ENCODE peak calls at places on chromosomes 6 and 20, in seven cellular contexts. D is heart left ventricle, J is kidney epithelial cell, Q is AG09309, O is PC-9, X is fibroblast of lung, G is dorsolateral prefrontal cortex. N is an unnamed sample.

GRCh38 chr6:21992178-21992967 is 304.5 kb downstream of the PRL start:
- DNase-seq in D (no peak), X (peak), J (peak), G (no peak), Q (peak), O (no peak), N (peak)

GRCh38 chr6:50610562-50610961 is 102.8 kb upstream of the TFAP2D start:
- DNase-seq in X (peak), Q (no peak), G (no peak), J (no peak), D (no peak), O (no peak), N (no peak)

GRCh38 chr6:19587238-19587942 is 249.8 kb upstream of the ID4 start:
- DNase-seq in J (no peak), O (no peak), Q (no peak), X (no peak), D (no peak), G (no peak), N (no peak)

GRCh38 chr20:10578607-10579006 is 95.2 kb downstream of the JAG1 start:
- DNase-seq in X (peak), J (no peak), Q (no peak), O (peak), G (no peak), D (no peak), N (no peak)

GRCh38 chr20:37414133-37414532 is 68.2 kb downstream of the SRC start:
- DNase-seq in Q (no peak), J (no peak), X (no peak), O (no peak), G (no peak), D (no peak), N (no peak)

GRCh38 chr20:62063601-62063980 is 2.1 kb downstream of the TAF4 start:
- DNase-seq in J (no peak), G (no peak), O (no peak), D (no peak), Q (no peak), X (peak), N (no peak)

GRCh38 chr20:5863040-5863811 is 87.1 kb downstream of the TRMT6 start:
- DNase-seq in J (no peak), X (peak), D (no peak), G (no peak), Q (peak), O (no peak), N (no peak)

GRCh38 chr20:55160022-55160421 is 684.6 kb downstream of the DOK5 start:
- DNase-seq in J (peak), Q (no peak), D (no peak), G (no peak), X (no peak), O (no peak), N (no peak)

GRCh38 chr6:44627091-44627878 is 239.8 kb downstream of the CDC5L start:
- DNase-seq in G (no peak), X (no peak), J (no peak), O (no peak), Q (no peak), D (peak), N (no peak)

GRCh38 chr6:44254957-44255808 is 2.1 kb downstream of the SLC35B2 start:
- DNase-seq in O (peak), X (no peak), J (no peak), G (no peak), D (no peak), Q (no peak), N (no peak)

GRCh38 chr20:17674722-17675518 is 7.1 kb downstream of the RRBP1 start:
- DNase-seq in O (no peak), J (no peak), G (no peak), X (peak), Q (no peak), D (no peak), N (no peak)

GRCh38 chr6:53366128-53366527 is 17.4 kb upstream of the ELOVL5 start:
- DNase-seq in X (no peak), G (no peak), Q (no peak), O (no peak), D (no peak), J (no peak), N (no peak)

GRCh38 chr6:150695652-150696051 is 96.0 kb downstream of the PLEKHG1 start:
- DNase-seq in J (no peak), O (no peak), Q (peak), G (no peak), D (no peak), X (no peak), N (no peak)

GRCh38 chr20:34715384-34715783 is 11.2 kb downstream of the TP53INP2 start:
- DNase-seq in D (no peak), X (no peak), J (no peak), Q (no peak), O (no peak), G (no peak), N (no peak)

GRCh38 chr6:35633579-35634089 is 55.1 kb downstream of the FKBP5 start:
- DNase-seq in Q (no peak), G (no peak), O (no peak), X (no peak), J (no peak), D (no peak), N (no peak)

GRCh38 chr6:1336246-1336843 is 24.4 kb downstream of the FOXQ1 start:
- DNase-seq in O (peak), X (no peak), J (no peak), D (no peak), G (no peak), Q (no peak), N (no peak)

GRCh38 chr20:8646716-8647115 is 422.2 kb upstream of the PLCB4 start:
- DNase-seq in O (no peak), Q (peak), D (no peak), G (no peak), X (no peak), J (peak), N (no peak)

GRCh38 chr6:90110971-90111370 is 185.7 kb downstream of the BACH2 start:
- DNase-seq in X (no peak), Q (no peak), J (no peak), G (no peak), D (no peak), O (no peak), N (no peak)

GRCh38 chr6:139940741-139941712 is 566.6 kb upstream of the CITED2 start:
- DNase-seq in Q (no peak), D (no peak), J (no peak), X (peak), O (no peak), G (no peak), N (no peak)

GRCh38 chr20:15158438-15158990 is 821.1 kb upstream of the FLRT3 start:
- DNase-seq in J (no peak), G (no peak), X (no peak), O (no peak), Q (no peak), D (no peak), N (no peak)

GRCh38 chr20:63519765-63520593 is 586 bp upstream of the PPDPF start:
- DNase-seq in J (no peak), O (peak), G (no peak), Q (no peak), X (peak), D (no peak), N (no peak)
- TF ChIP-seq CTCF in J (peak), O (no peak), G (no peak), Q (peak), X (peak), D (peak), N (no peak)

GRCh38 chr6:103268335-103268734 is 1591.4 kb downstream of the HACE1 start:
- DNase-seq in D (no peak), J (no peak), O (no peak), X (no peak), G (no peak), Q (no peak), N (no peak)

GRCh38 chr6:103273048-103273447 is 1586.7 kb downstream of the HACE1 start:
- DNase-seq in D (no peak), Q (no peak), J (no peak), G (no peak), X (no peak), O (no peak), N (no peak)
- TF ChIP-seq CTCF in D (peak), Q (no peak), J (peak), G (peak), X (no peak), O (peak), N (peak)

GRCh38 chr6:125110056-125110455 is 43.5 kb upstream of the TPD52L1 start:
- DNase-seq in D (no peak), G (no peak), Q (no peak), J (no peak), O (no peak), X (no peak), N (no peak)

GRCh38 chr6:125111219-125111983 is 42.2 kb upstream of the TPD52L1 start:
- DNase-seq in O (no peak), D (no peak), X (no peak), Q (no peak), J (no peak), G (no peak), N (no peak)

GRCh38 chr6:125114248-125114858 is 39.2 kb upstream of the TPD52L1 start:
- DNase-seq in O (peak), G (peak), Q (no peak), J (no peak), D (peak), X (peak), N (peak)

GRCh38 chr6:125116170-125116569 is 37.4 kb upstream of the TPD52L1 start:
- DNase-seq in G (no peak), O (no peak), Q (no peak), X (no peak), J (no peak), D (no peak), N (no peak)

DNA sequence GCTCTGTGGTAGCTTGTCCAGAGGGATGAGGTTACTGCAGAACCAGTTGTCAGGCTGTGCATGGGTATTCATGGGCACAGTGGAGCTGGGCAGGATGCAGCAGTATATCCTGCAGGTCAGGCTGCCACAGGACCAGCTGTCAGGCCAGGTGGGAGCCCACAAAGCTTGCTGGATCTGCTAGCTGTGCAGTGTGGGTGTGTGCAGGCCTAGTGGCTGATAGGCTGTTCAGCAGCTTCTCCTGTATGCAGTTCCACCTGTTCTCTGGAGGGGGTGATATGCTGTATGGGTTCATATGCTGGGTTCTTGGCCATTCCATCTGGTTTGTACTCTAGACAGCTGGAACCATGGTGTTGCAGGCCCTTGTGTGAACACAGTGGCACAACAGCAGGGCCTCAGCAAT is 40.6 kb upstream of the TPD52L1 start:
- DNase-seq in G (no peak), Q (no peak), X (no peak), D (no peak), O (no peak), J (no peak), N (no peak)
- TF ChIP-seq CTCF in G (no peak), Q (no peak), X (no peak), D (no peak), O (no peak), J (no peak), N (no peak)

DNA sequence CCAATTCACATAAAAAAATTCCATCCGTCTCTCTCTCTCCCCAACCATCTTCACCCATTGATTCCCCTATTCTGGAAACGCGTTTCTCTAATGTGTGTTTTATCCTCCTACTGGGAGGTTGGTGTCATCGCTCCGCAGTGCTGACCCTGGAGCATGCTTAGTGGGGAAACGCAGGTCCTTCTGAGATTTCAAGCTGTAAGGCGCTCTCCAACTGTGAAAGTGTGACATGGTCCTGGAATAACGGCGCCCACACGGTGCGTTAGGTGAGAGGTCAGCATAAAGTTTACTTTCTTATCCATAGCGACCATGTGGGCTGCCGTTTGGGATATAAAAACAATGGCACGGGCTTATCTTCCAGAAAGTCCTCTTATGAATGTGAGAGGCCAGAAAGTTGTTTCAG is 123.9 kb downstream of the WDR27 start:
- DNase-seq in J (no peak), O (no peak), G (no peak), Q (no peak), D (no peak), X (no peak), N (no peak)
- TF ChIP-seq CTCF in J (no peak), O (no peak), G (no peak), Q (no peak), D (no peak), X (no peak), N (no peak)

GRCh38 chr6:100673641-100674040 is 207.5 kb downstream of the ASCC3 start:
- DNase-seq in D (no peak), O (no peak), G (no peak), X (no peak), J (no peak), Q (no peak), N (no peak)

GRCh38 chr6:100677240-100677639 is 203.9 kb downstream of the ASCC3 start:
- DNase-seq in O (no peak), Q (no peak), X (no peak), J (no peak), D (no peak), G (no peak), N (no peak)

GRCh38 chr6:100678027-100678426 is 203.1 kb downstream of the ASCC3 start:
- DNase-seq in Q (no peak), G (no peak), D (no peak), J (no peak), X (peak), O (no peak), N (no peak)
- TF ChIP-seq CTCF in Q (no peak), G (no peak), D (no peak), J (peak), X (peak), O (peak), N (peak)

GRCh38 chr20:44112889-44113641 is 73.9 kb downstream of the JPH2 start:
- DNase-seq in O (no peak), J (no peak), X (no peak), Q (no peak), G (no peak), D (no peak), N (no peak)

GRCh38 chr20:44112456-44112855 is 74.5 kb downstream of the JPH2 start:
- DNase-seq in X (no peak), J (no peak), D (no peak), O (no peak), Q (no peak), G (no peak), N (no peak)

GRCh38 chr20:44111712-44112335 is 75.2 kb downstream of the JPH2 start:
- DNase-seq in X (peak), Q (no peak), O (no peak), G (no peak), D (no peak), J (no peak), N (no peak)

GRCh38 chr20:44110816-44111568 is 76.0 kb downstream of the JPH2 start:
- DNase-seq in X (no peak), J (no peak), O (no peak), Q (no peak), D (no peak), G (no peak), N (no peak)

DNA sequence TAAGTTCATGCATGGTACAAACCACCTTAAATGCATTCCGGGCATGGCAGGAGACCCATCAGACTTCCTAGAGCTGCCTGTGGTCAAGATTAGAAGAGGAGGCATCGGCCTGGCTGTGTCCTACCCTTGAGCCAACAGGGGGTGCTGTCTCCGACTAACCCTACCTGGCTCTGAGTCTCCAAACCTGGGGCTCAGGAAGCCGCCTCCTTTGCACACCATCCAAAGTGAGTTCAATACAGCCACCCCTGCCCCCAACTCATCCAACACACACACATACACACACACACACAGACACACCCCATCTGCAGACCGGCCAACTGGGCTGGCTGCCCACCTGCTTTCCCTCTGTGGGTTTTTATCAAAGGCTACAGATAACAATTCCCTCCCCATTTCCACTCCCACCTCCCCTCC is 77.0 kb downstream of the JPH2 start:
- DNase-seq in O (no peak), Q (no peak), J (no peak), G (no peak), D (no peak), X (no peak), N (no peak)
- TF ChIP-seq CTCF in O (peak), Q (peak), J (no peak), G (no peak), D (peak), X (peak), N (no peak)

DNA sequence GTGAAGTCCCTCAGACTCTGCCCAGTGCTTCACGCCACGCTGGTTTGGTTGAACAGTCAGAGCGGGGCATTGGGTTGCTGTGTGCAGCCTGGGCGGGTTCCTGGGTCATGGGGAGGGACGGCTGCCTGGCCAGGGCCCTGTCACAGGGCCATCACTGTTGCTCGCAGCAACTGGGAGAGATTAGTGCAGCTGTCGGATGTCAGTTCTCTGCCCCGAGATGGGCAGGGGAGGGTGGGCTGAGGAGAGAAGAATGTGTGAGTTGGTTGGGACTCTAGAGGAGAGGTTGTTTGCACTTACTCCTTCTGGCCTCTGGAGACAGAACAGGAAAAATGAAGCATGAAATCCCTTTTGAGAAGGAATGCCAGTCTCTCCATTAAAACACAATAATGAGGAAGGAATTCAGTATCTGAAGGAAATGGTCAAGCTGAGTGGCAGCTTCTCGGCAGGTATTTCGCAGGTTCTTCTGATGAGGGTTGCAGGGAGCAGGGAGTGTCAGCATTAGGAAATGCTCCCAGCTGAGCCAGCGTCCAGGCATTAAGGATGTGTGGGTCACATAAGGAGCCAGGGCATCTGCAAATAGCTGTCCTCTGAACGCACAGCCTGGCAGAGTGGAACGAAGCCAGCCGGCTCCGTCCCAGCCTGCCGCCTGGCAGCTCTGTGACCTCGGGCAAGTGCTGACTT is 95.9 kb downstream of the SSR1 start:
- DNase-seq in Q (no peak), G (no peak), D (peak), J (no peak), O (peak), X (peak), N (no peak)
- TF ChIP-seq CTCF in Q (no peak), G (no peak), D (no peak), J (peak), O (no peak), X (peak), N (no peak)

DNA sequence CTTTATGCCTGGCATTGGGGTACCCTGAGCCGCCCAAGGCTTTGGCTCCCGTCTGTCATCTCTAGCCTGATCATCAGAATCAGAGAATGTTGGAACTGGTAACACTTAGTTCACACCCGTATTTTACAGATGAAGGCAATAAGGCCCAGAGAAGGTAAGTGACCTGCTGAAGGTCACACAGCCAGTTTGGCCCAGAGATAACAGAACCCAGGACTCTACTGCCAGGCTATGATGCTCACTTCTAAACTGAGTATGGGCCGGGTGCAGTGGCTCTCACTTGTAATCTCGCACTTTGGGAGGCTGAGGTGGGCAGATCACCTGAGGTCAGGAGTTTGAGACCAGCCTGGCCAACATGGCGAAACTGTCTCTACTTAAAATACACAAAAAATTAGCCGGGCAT is 1.8 kb upstream of the TGM6 start:
- DNase-seq in O (no peak), G (no peak), J (no peak), X (no peak), Q (no peak), D (no peak), N (no peak)
- TF ChIP-seq CTCF in O (no peak), G (no peak), J (no peak), X (no peak), Q (no peak), D (no peak), N (no peak)